ENCODE peak calls at places on chromosomes 3 and 15, in nine cellular contexts. One of them, this sample, is unnamed.

GRCh38 chr15:90641581-90642463 is 75.3 kb upstream of the BLM start:
- DNase-seq in H9: no peak
- DNase-seq in IMR-90: no peak
- DNase-seq in NT2/D1: no peak
- DNase-seq in neuronal stem cell: no peak
- DNase-seq in astrocyte: no peak
- DNase-seq in mammary epithelial cell: peak; percentile 25
- DNase-seq in GM12878: no peak
- DNase-seq in HCT116: no peak
- DNase-seq in this sample: no peak

GRCh38 chr15:24068102-24068501 is 381.0 kb upstream of the NDN start:
- DNase-seq in astrocyte: no peak
- DNase-seq in mammary epithelial cell: no peak
- DNase-seq in GM12878: no peak
- DNase-seq in neuronal stem cell: no peak
- DNase-seq in IMR-90: no peak
- DNase-seq in NT2/D1: no peak
- DNase-seq in H9: no peak
- DNase-seq in HCT116: no peak
- DNase-seq in this sample: no peak

GRCh38 chr3:32817195-32817560 is 619 bp upstream of the TRIM71 start:
- DNase-seq in astrocyte: no peak
- DNase-seq in mammary epithelial cell: no peak
- DNase-seq in IMR-90: no peak
- DNase-seq in neuronal stem cell: no peak
- DNase-seq in NT2/D1: no peak
- DNase-seq in H9: no peak
- DNase-seq in GM12878: no peak
- DNase-seq in HCT116: no peak
- DNase-seq in this sample: no peak

GRCh38 chr3:115693868-115694267 is 70.6 kb downstream of the GAP43 start:
- DNase-seq in IMR-90: no peak
- DNase-seq in H9: no peak
- DNase-seq in astrocyte: no peak
- DNase-seq in HCT116: no peak
- DNase-seq in mammary epithelial cell: no peak
- DNase-seq in GM12878: no peak
- DNase-seq in NT2/D1: no peak
- DNase-seq in neuronal stem cell: no peak
- DNase-seq in this sample: no peak

GRCh38 chr3:56855856-56856538 is 54.2 kb upstream of the ARHGEF3 start:
- DNase-seq in HCT116: no peak
- DNase-seq in astrocyte: no peak
- DNase-seq in IMR-90: no peak
- DNase-seq in mammary epithelial cell: no peak
- DNase-seq in neuronal stem cell: peak; percentile 27
- DNase-seq in NT2/D1: peak; percentile 20
- DNase-seq in H9: peak; percentile 68
- DNase-seq in GM12878: no peak
- DNase-seq in this sample: peak; percentile 46

GRCh38 chr3:188617988-188618701 is 464.2 kb downstream of the LPP start:
- DNase-seq in GM12878: no peak
- DNase-seq in NT2/D1: no peak
- DNase-seq in HCT116: no peak
- DNase-seq in IMR-90: no peak
- DNase-seq in neuronal stem cell: no peak
- DNase-seq in H9: no peak
- DNase-seq in mammary epithelial cell: no peak
- DNase-seq in astrocyte: no peak
- DNase-seq in this sample: no peak

GRCh38 chr3:138369151-138369900 is 20.9 kb downstream of the MRAS start:
- DNase-seq in IMR-90: no peak
- DNase-seq in mammary epithelial cell: no peak
- DNase-seq in NT2/D1: no peak
- DNase-seq in neuronal stem cell: no peak
- DNase-seq in HCT116: no peak
- DNase-seq in H9: no peak
- DNase-seq in GM12878: no peak
- DNase-seq in astrocyte: no peak
- DNase-seq in this sample: no peak

GRCh38 chr15:67188551-67189218 is 65.8 kb downstream of the AAGAB start:
- DNase-seq in neuronal stem cell: no peak
- DNase-seq in IMR-90: peak; percentile 90
- DNase-seq in H9: no peak
- DNase-seq in astrocyte: peak; percentile 65
- DNase-seq in mammary epithelial cell: no peak
- DNase-seq in NT2/D1: no peak
- DNase-seq in GM12878: no peak
- DNase-seq in HCT116: no peak
- DNase-seq in this sample: no peak

GRCh38 chr15:55715355-55716076 is 27.4 kb downstream of the PRTG start:
- DNase-seq in mammary epithelial cell: no peak
- DNase-seq in H9: peak; percentile 32
- DNase-seq in GM12878: no peak
- DNase-seq in astrocyte: no peak
- DNase-seq in IMR-90: no peak
- DNase-seq in NT2/D1: peak; percentile 70
- DNase-seq in neuronal stem cell: no peak
- DNase-seq in HCT116: no peak
- DNase-seq in this sample: no peak

GRCh38 chr3:75035146-75035545 is 420.7 kb upstream of the CNTN3 start:
- DNase-seq in neuronal stem cell: no peak
- DNase-seq in HCT116: no peak
- DNase-seq in NT2/D1: no peak
- DNase-seq in astrocyte: no peak
- DNase-seq in GM12878: no peak
- DNase-seq in IMR-90: no peak
- DNase-seq in mammary epithelial cell: no peak
- DNase-seq in H9: no peak
- DNase-seq in this sample: no peak

GRCh38 chr15:101808201-101808600 is 3.8 kb upstream of the OR4F15 start:
- DNase-seq in mammary epithelial cell: peak; percentile 66
- DNase-seq in NT2/D1: no peak
- DNase-seq in GM12878: no peak
- DNase-seq in IMR-90: peak; percentile 78
- DNase-seq in HCT116: no peak
- DNase-seq in neuronal stem cell: no peak
- DNase-seq in astrocyte: peak; percentile 67
- DNase-seq in H9: no peak
- DNase-seq in this sample: no peak

DNA sequence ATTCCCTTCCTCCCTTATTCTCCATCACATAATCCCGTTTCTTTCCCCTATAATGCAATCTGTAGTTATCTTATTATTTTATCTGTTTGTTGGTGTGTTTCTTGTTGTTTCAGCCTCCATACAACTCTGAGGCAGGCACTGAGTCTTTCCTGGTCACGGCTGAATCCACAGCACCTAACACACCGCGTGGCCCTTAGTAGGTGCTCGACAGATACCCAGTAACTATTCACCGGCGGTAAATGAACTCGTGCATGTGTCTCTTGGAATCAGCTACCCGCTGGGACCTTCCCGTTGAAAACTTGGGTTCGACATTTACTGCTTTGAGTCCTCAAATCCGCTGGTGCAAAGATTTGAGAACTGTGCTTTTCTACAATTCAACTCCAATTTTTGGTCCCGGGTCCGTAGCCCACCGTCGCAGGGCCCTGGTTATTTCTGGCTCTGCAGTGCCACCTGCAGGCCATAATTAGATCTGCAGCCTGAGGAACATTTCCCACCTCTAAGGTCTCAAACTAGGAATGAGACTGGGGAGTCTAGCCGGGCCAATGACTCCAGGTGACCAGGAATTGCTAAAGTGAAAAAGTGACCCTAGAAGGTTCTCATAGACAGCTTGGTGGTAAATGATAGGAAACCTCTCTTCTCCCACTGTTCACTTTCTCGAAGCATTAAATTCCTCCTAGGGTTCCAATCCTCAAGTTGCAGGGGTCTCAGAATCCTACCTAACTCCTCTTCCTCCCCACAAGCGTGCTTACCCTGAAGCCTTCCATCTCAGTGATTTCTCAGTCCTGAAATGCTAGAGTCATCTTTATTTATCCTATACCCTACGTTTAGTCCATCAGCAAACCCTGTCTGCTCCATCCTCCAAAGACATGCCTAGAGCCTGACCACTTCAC is 40.0 kb upstream of the TRH start:
- DNase-seq in astrocyte: no peak
- DNase-seq in mammary epithelial cell: no peak
- DNase-seq in H9: peak; percentile 44
- DNase-seq in IMR-90: peak; percentile 16
- DNase-seq in NT2/D1: peak; percentile 30
- DNase-seq in GM12878: no peak
- DNase-seq in HCT116: peak; percentile 12
- DNase-seq in neuronal stem cell: peak; percentile 57
- DNase-seq in this sample: peak; percentile 42
- H3K9ac ChIP-seq in astrocyte: no peak overlapping the region
- H3K9ac ChIP-seq in mammary epithelial cell: no peak overlapping the region
- H3K9ac ChIP-seq in H9: no peak overlapping the region
- H3K9ac ChIP-seq in IMR-90: no peak overlapping the region
- H3K9ac ChIP-seq in NT2/D1: no peak overlapping the region
- H3K9ac ChIP-seq in GM12878: no peak overlapping the region
- H3K9ac ChIP-seq in HCT116: no peak overlapping the region
- H3K9ac ChIP-seq in neuronal stem cell: no peak overlapping the region
- H3K9ac ChIP-seq in this sample: no peak overlapping the region

GRCh38 chr3:197298858-197299854 is 744 bp upstream of the DLG1 start:
- DNase-seq in IMR-90: no peak
- DNase-seq in H9: peak; percentile 68
- DNase-seq in neuronal stem cell: peak; percentile 29
- DNase-seq in astrocyte: no peak
- DNase-seq in HCT116: peak; percentile 63
- DNase-seq in mammary epithelial cell: peak; percentile 84
- DNase-seq in GM12878: no peak
- DNase-seq in NT2/D1: no peak
- DNase-seq in this sample: peak; percentile 77
- H3K9ac ChIP-seq in IMR-90: peak overlapping the region; percentile 28
- H3K9ac ChIP-seq in H9: peak overlapping the region; percentile 30
- H3K9ac ChIP-seq in neuronal stem cell: no peak overlapping the region
- H3K9ac ChIP-seq in astrocyte: peak overlapping the region; percentile 99
- H3K9ac ChIP-seq in HCT116: peak overlapping the region; percentile 80
- H3K9ac ChIP-seq in mammary epithelial cell: peak overlapping the region; percentile 73
- H3K9ac ChIP-seq in GM12878: peak overlapping the region; percentile 90
- H3K9ac ChIP-seq in NT2/D1: peak overlapping the region; percentile 82
- H3K9ac ChIP-seq in this sample: peak overlapping the region; percentile 91

DNA sequence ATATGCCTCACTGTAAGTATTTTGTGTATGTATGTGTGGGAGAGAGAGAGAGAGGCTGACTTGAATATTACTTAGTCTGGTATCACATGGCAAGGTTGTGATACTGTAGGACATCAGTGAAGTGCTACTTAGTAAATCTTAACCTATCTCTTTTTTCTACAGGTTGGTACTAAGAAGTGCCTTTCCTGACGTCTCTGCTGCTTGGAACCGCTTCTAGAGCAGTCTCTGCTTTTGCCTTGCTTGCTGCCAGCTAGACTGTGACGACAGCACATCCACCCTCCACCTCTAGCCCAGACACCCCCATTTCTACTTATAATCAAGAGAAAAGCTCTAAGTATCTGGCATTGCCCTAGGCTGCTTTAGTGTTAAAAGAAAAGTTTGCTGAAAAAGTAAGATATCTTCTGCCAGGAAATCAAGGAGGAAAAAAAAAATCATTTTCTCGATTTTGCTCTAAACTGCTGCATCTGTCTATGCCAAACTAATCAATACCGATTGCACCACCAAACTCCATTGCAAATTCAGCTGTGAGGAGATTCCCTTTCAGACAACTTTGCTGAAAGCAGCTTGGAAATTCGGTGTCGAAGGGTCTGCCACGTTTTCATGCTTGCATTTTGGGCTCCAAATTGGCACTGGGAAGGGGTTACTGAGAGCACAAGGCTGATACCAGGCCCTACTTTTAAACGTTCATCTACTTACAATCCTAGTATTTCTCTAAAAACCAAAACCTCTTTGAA is 30.7 kb downstream of the MBNL1 start:
- DNase-seq in IMR-90: no peak
- DNase-seq in HCT116: no peak
- DNase-seq in astrocyte: no peak
- DNase-seq in mammary epithelial cell: no peak
- DNase-seq in NT2/D1: no peak
- DNase-seq in H9: no peak
- DNase-seq in neuronal stem cell: no peak
- DNase-seq in GM12878: no peak
- DNase-seq in this sample: no peak
- H3K9ac ChIP-seq in IMR-90: peak overlapping the region; percentile 57
- H3K9ac ChIP-seq in HCT116: peak overlapping the region; percentile 21
- H3K9ac ChIP-seq in astrocyte: peak overlapping the region; percentile 74
- H3K9ac ChIP-seq in mammary epithelial cell: peak overlapping the region; percentile 81
- H3K9ac ChIP-seq in NT2/D1: no peak overlapping the region
- H3K9ac ChIP-seq in H9: no peak overlapping the region
- H3K9ac ChIP-seq in neuronal stem cell: no peak overlapping the region
- H3K9ac ChIP-seq in GM12878: no peak overlapping the region
- H3K9ac ChIP-seq in this sample: no peak overlapping the region

GRCh38 chr15:39704235-39704634 is 78.4 kb downstream of the FSIP1 start:
- DNase-seq in mammary epithelial cell: no peak
- DNase-seq in astrocyte: peak; percentile 34
- DNase-seq in HCT116: no peak
- DNase-seq in H9: no peak
- DNase-seq in NT2/D1: no peak
- DNase-seq in neuronal stem cell: no peak
- DNase-seq in IMR-90: no peak
- DNase-seq in GM12878: no peak
- DNase-seq in this sample: no peak
- H3K9ac ChIP-seq in mammary epithelial cell: no peak overlapping the region
- H3K9ac ChIP-seq in astrocyte: no peak overlapping the region
- H3K9ac ChIP-seq in HCT116: no peak overlapping the region
- H3K9ac ChIP-seq in H9: no peak overlapping the region
- H3K9ac ChIP-seq in NT2/D1: no peak overlapping the region
- H3K9ac ChIP-seq in neuronal stem cell: no peak overlapping the region
- H3K9ac ChIP-seq in IMR-90: no peak overlapping the region
- H3K9ac ChIP-seq in GM12878: no peak overlapping the region
- H3K9ac ChIP-seq in this sample: no peak overlapping the region

GRCh38 chr3:44974406-44974805 is 1.6 kb downstream of the ZDHHC3 start:
- DNase-seq in H9: no peak
- DNase-seq in NT2/D1: no peak
- DNase-seq in astrocyte: no peak
- DNase-seq in GM12878: no peak
- DNase-seq in neuronal stem cell: no peak
- DNase-seq in HCT116: no peak
- DNase-seq in mammary epithelial cell: no peak
- DNase-seq in IMR-90: no peak
- DNase-seq in this sample: no peak
- H3K9ac ChIP-seq in H9: no peak overlapping the region
- H3K9ac ChIP-seq in NT2/D1: no peak overlapping the region
- H3K9ac ChIP-seq in astrocyte: peak overlapping the region; percentile 94
- H3K9ac ChIP-seq in GM12878: peak overlapping the region; percentile 94
- H3K9ac ChIP-seq in neuronal stem cell: no peak overlapping the region
- H3K9ac ChIP-seq in HCT116: peak overlapping the region; percentile 97
- H3K9ac ChIP-seq in mammary epithelial cell: peak overlapping the region; percentile 88
- H3K9ac ChIP-seq in IMR-90: peak overlapping the region; percentile 52
- H3K9ac ChIP-seq in this sample: peak overlapping the region; percentile 91

This sample was measured in PC-3.